ENCODE peak calls at places on chromosomes 16 and 17, in five cellular contexts. I is Peyer's patch, J is mammary epithelial cell, S is pancreas, Q is HCT116. V is an unnamed sample.

GRCh38 chr17:47603830-47604229 is 45.9 kb upstream of the KPNB1 start:
- DNase-seq in I (no peak), J (no peak), S (no peak), Q (no peak), V (peak; percentile 18)

GRCh38 chr16:89290887-89291286 is 73.4 kb downstream of the ZNF778 start:
- DNase-seq in I (no peak), J (no peak), S (no peak), Q (no peak), V (no peak)

GRCh38 chr17:82752371-82753200 is 721 bp downstream of the TBCD start:
- DNase-seq in I (no peak), J (peak; percentile 31), S (peak; percentile 57), Q (no peak), V (peak; percentile 26)

GRCh38 chr17:56822725-56823124 is 11.0 kb downstream of the C17orf67 start:
- DNase-seq in I (no peak), J (no peak), S (no peak), Q (no peak), V (no peak)

GRCh38 chr17:2051388-2052237 is 3.3 kb upstream of the HIC1 start:
- DNase-seq in I (no peak), J (peak; percentile 16), S (peak; percentile 51), Q (no peak), V (no peak)

GRCh38 chr17:7260151-7260550 is 2.1 kb downstream of the CLDN7 start:
- DNase-seq in I (no peak), J (no peak), S (peak; percentile 50), Q (no peak), V (no peak)

GRCh38 chr16:85017603-85018002 is 6.3 kb upstream of the ZDHHC7 start:
- DNase-seq in I (no peak), J (no peak), S (peak; percentile 3), Q (no peak), V (no peak)

GRCh38 chr16:15601212-15601879 is 41.6 kb downstream of the MARF1 start:
- DNase-seq in I (no peak), J (no peak), S (no peak), Q (no peak), V (no peak)

GRCh38 chr16:1288813-1289479 is 20.5 kb upstream of the UBE2I start:
- DNase-seq in I (no peak), J (no peak), S (no peak), Q (no peak), V (no peak)

GRCh38 chr17:27423651-27424050 is 32.6 kb upstream of the KSR1 start:
- DNase-seq in I (no peak), J (no peak), S (no peak), Q (no peak), V (peak; percentile 8)

GRCh38 chr17:75133001-75133400 is 1.5 kb upstream of the NT5C start:
- DNase-seq in I (no peak), J (no peak), S (no peak), Q (no peak), V (no peak)

GRCh38 chr16:31710880-31711279 is 162.7 kb upstream of the ZNF267 start:
- DNase-seq in I (no peak), J (no peak), S (no peak), Q (no peak), V (no peak)

GRCh38 chr17:67107811-67108210 is 63.5 kb downstream of the CACNG1 start:
- DNase-seq in I (no peak), J (no peak), S (no peak), Q (no peak), V (no peak)

GRCh38 chr17:50642722-50643656 is 8.3 kb downstream of the ABCC3 start:
- DNase-seq in I (peak; percentile 48), J (peak; percentile 43), S (peak; percentile 38), Q (no peak), V (no peak)

GRCh38 chr16:825298-826061 is 24.9 kb upstream of the GNG13 start:
- DNase-seq in I (no peak), J (no peak), S (peak; percentile 52), Q (no peak), V (no peak)

GRCh38 chr17:66716236-66717026 is 118.5 kb upstream of the CACNG5 start:
- DNase-seq in I (no peak), J (no peak), S (peak; percentile 46), Q (no peak), V (peak; percentile 21)

GRCh38 chr17:12180644-12181261 is 160.1 kb downstream of the MAP2K4 start:
- DNase-seq in I (no peak), J (peak; percentile 24), S (no peak), Q (peak; percentile 47), V (peak; percentile 66)

GRCh38 chr16:81429045-81429521 is 15.5 kb upstream of the CMIP start:
- DNase-seq in I (no peak), J (no peak), S (peak; percentile 83), Q (peak; percentile 68), V (no peak)

GRCh38 chr17:50426814-50427787 is 1.1 kb downstream of the ACSF2 start:
- DNase-seq in I (peak; percentile 62), J (peak; percentile 43), S (no peak), Q (peak; percentile 69), V (peak; percentile 14)

GRCh38 chr16:30525844-30526136 is 576 bp downstream of the ZNF768 start:
- DNase-seq in I (no peak), J (no peak), S (no peak), Q (no peak), V (no peak)

GRCh38 chr16:50273888-50274770 is 7.8 kb downstream of the ADCY7 start:
- DNase-seq in I (peak; percentile 51), J (no peak), S (no peak), Q (no peak), V (no peak)

GRCh38 chr16:50273382-50273690 is 7.0 kb downstream of the ADCY7 start:
- DNase-seq in I (no peak), J (no peak), S (no peak), Q (no peak), V (no peak)

GRCh38 chr16:50276128-50276444 is 9.7 kb downstream of the ADCY7 start:
- DNase-seq in I (no peak), J (no peak), S (no peak), Q (no peak), V (no peak)

GRCh38 chr16:50275428-50276127 is 9.2 kb downstream of the ADCY7 start:
- DNase-seq in I (peak; percentile 43), J (no peak), S (no peak), Q (no peak), V (no peak)

DNA sequence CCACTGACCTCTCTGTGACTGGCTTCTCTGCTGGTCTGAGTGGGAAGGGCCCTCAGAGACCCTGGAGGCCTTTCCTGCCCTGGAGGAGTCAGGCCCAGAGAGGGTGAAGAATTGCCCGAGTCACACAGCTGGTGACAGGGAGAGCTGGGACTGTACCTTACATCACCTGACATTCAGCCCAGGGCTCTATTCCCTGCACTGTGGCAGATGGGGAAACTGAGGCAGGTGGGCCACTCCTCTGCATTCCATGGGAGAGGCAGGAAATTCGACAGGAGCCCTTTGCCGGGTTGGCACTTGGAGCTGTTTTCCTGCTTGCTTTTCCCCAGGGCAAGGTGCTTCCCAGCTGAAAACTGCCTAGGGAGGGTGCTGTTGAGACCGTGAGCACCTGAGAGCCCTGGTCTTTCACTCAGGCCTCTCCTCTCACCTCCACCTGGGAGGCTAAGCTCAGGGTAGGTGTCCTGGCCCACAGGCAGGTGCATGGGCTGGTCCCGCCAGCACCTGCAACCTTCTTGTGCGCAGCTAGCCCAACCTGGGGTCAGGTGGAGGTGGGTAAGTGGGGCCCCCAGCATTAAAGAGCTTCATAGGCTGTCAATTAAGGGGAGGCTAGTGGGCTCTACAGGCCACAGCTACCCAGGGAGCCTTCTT is 8.5 kb downstream of the ADCY7 start:
- DNase-seq in I (peak; percentile 42), J (no peak), S (no peak), Q (no peak), V (no peak)
- H3K4me3 ChIP-seq in I (peak overlapping the region; percentile 42), J (no peak overlapping the region), S (no peak overlapping the region), Q (no peak overlapping the region), V (no peak overlapping the region)

DNA sequence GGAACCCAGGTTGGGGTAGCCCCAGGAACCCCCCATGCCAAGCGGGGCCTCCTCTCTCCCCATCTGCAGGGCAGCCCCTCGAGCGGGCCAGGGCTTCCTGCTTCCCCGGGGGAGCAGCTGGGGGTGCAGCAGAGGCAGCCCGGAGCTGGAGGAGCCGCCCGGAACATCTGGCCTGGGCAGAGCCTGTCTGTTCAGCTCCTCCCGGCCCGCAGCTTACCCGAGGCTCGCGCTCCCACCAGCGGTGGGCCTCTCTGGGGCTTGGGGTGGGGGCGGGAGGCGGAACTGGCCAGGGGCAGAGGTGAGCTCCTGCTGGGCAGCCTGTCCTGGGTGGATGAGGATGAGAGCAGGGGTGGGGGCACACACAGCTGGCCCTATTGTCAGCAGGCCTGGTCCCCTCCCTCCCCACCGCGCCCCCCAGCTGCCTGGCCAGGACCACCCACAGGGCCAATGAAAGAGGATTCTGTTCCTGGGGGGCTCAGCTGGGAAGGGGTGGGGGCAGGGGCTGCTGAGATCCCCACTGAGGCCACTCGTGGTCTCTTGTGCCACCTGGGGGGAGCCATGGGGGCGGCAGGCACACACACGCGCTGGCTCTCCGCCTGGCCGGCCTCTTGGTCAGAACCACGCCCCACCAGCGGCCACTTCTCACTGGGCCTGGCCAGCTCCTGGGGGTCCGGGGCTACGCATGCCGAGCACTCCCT is 34.7 kb downstream of the BAHCC1 start:
- DNase-seq in I (no peak), J (no peak), S (peak; percentile 74), Q (no peak), V (peak; percentile 44)
- TF ChIP-seq CTCF in I (no peak), J (no peak), S (no peak), Q (no peak), V (no peak)

GRCh38 chr16:69927056-69927757 is 23.9 kb upstream of the CLEC18A start:
- DNase-seq in I (no peak), J (no peak), S (no peak), Q (no peak), V (peak; percentile 91)

GRCh38 chr16:69924777-69925191 is 26.4 kb upstream of the CLEC18A start:
- DNase-seq in I (no peak), J (peak; percentile 74), S (peak; percentile 63), Q (no peak), V (peak; percentile 88)

GRCh38 chr16:69926241-69926640 is 24.9 kb upstream of the CLEC18A start:
- DNase-seq in I (no peak), J (no peak), S (no peak), Q (no peak), V (no peak)

GRCh38 chr16:69924041-69924775 is 26.9 kb upstream of the CLEC18A start:
- DNase-seq in I (no peak), J (no peak), S (no peak), Q (no peak), V (no peak)

DNA sequence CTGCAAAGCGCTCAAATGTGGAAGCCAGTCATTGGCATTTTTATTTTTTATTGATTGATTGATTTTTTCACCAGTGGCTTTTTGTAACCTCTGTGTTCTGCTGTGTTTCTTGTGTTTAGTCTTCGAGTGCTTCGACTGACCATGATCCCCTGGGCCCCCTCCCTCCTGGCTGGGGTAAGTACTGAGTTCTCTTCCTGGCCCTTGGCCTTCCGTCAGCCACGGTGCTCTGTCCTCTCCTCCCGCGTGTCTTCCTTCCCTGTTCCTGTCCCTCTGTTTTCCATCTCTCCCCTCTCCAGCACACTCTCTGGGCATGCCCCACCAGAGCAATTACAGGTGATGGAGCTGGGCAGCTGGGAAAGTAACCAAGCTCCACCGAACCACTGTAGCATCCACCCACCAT is 25.8 kb upstream of the CLEC18A start:
- DNase-seq in I (no peak), J (no peak), S (no peak), Q (no peak), V (no peak)
- H3K4me3 ChIP-seq in I (no peak overlapping the region), J (peak overlapping the region; percentile 28), S (no peak overlapping the region), Q (no peak overlapping the region), V (peak overlapping the region; percentile 33)

DNA sequence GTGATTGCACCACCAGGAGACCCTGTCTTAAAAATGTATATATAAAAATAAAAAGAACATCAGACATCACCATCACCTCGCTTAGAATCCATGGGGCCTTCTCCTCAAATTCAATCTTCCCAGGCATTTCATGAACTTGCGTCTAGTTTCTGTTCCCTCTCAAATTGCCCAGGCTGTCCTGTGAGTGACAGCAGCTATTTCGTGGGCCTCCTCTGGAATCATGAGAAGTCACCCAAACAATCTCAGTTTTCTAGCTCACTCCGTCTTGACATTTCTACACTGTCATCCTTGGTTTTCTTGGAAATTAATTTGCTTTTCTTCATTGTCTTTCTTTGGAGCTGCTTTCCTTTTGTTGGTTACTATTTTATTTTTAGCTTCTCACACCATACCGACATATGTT is 7.3 kb downstream of the SLC52A1 start:
- DNase-seq in I (no peak), J (no peak), S (no peak), Q (no peak), V (no peak)
- TF ChIP-seq CTCF in I (no peak), J (no peak), S (no peak), Q (no peak), V (no peak)